ENCODE peak calls at places on chromosomes 16 and 17, in eight cellular contexts. T, V, A, G, N, E, J and F are unnamed samples.

GRCh38 chr16:69395859-69396186 is 10.0 kb upstream of the TERF2 start:
- DNase-seq in T (no peak), V (no peak), A (no peak), G (no peak), N (no peak), E (no peak), J (no peak), F (no peak)

GRCh38 chr16:67198238-67198734 is 645 bp upstream of the ELMO3 start:
- DNase-seq in T (no peak), V (peak; percentile 60), A (no peak), G (peak; percentile 47), N (peak; percentile 78), E (peak; percentile 85), J (no peak), F (peak; percentile 66)

GRCh38 chr17:15782809-15783208 is 50.7 kb downstream of the TBC1D26 start:
- DNase-seq in T (peak; percentile 68), V (peak; percentile 60), A (no peak), G (peak; percentile 76), N (peak; percentile 59), E (no peak), J (peak; percentile 1), F (no peak)

GRCh38 chr17:71572343-71572742 is 548.5 kb upstream of the SOX9 start:
- DNase-seq in T (no peak), V (no peak), A (no peak), G (no peak), N (no peak), E (no peak), J (no peak), F (no peak)

GRCh38 chr17:14784997-14785696 is 480.0 kb downstream of the PMP22 start:
- DNase-seq in T (no peak), V (no peak), A (no peak), G (no peak), N (no peak), E (no peak), J (no peak), F (no peak)

GRCh38 chr17:17812211-17813054 is 24.4 kb downstream of the SREBF1 start:
- DNase-seq in T (peak; percentile 85), V (peak; percentile 64), A (peak; percentile 68), G (peak; percentile 87), N (peak; percentile 74), E (peak; percentile 87), J (peak; percentile 14), F (peak; percentile 94)

GRCh38 chr17:4949321-4950074 is 1.2 kb upstream of the PFN1 start:
- DNase-seq in T (peak; percentile 90), V (peak; percentile 69), A (peak; percentile 45), G (peak; percentile 80), N (peak; percentile 93), E (peak; percentile 66), J (no peak), F (peak; percentile 93)

GRCh38 chr16:57093845-57094564 is 1.6 kb downstream of the CPNE2 start:
- DNase-seq in T (no peak), V (no peak), A (no peak), G (peak; percentile 43), N (peak; percentile 77), E (no peak), J (no peak), F (no peak)